ENCODE peak calls at places on chromosomes 2 and 18, in six cellular contexts. D is GM12892, L is AG09309, I is cerebellum, C is heart left ventricle, P is RPMI7951. F is an unnamed sample.

GRCh38 chr2:69452687-69453086 is 15.5 kb upstream of the NFU1 start:
- DNase-seq in D (no peak), L (no peak), I (no peak), C (no peak), P (no peak), F (no peak)

GRCh38 chr2:176643711-176644110 is 374.5 kb downstream of the MTX2 start:
- DNase-seq in D (no peak), L (no peak), I (no peak), C (no peak), P (peak), F (no peak)

GRCh38 chr2:12267042-12267441 is 449.7 kb upstream of the TRIB2 start:
- DNase-seq in D (no peak), L (no peak), I (no peak), C (no peak), P (no peak), F (no peak)

GRCh38 chr18:12256946-12257345 is 2.8 kb downstream of the CIDEA start:
- DNase-seq in D (no peak), L (no peak), I (no peak), C (no peak), P (peak), F (no peak)

GRCh38 chr2:183564726-183565125 is 440.5 kb downstream of the NUP35 start:
- DNase-seq in D (no peak), L (no peak), I (no peak), C (no peak), P (no peak), F (no peak)

GRCh38 chr2:207470700-207471070 is 59.1 kb upstream of the CREB1 start:
- DNase-seq in D (no peak), L (no peak), I (no peak), C (no peak), P (no peak), F (no peak)

GRCh38 chr2:38467768-38468463 is 90.8 kb upstream of the ATL2 start:
- DNase-seq in D (no peak), L (no peak), I (no peak), C (no peak), P (peak), F (no peak)

GRCh38 chr2:148674063-148675020 is 29.8 kb downstream of the EPC2 start:
- DNase-seq in D (no peak), L (no peak), I (no peak), C (no peak), P (peak), F (no peak)

GRCh38 chr2:239369631-239370161 is 31.1 kb downstream of the HDAC4 start:
- DNase-seq in D (peak), L (no peak), I (no peak), C (peak), P (peak), F (peak)

GRCh38 chr2:51003345-51004192 is 28.4 kb downstream of the NRXN1 start:
- DNase-seq in D (no peak), L (no peak), I (no peak), C (no peak), P (peak), F (no peak)

GRCh38 chr18:8615397-8616025 is 6.3 kb downstream of the RAB12 start:
- DNase-seq in D (no peak), L (peak), I (peak), C (no peak), P (peak), F (no peak)

GRCh38 chr2:107064750-107065149 is 178.8 kb upstream of the ST6GAL2 start:
- DNase-seq in D (no peak), L (peak), I (no peak), C (no peak), P (peak), F (no peak)

GRCh38 chr2:32745191-32745590 is 117.3 kb downstream of the TTC27 start:
- DNase-seq in D (no peak), L (no peak), I (no peak), C (no peak), P (peak), F (no peak)

GRCh38 chr2:102736174-102736606 is 25.6 kb upstream of the TMEM182 start:
- DNase-seq in D (peak), L (no peak), I (peak), C (peak), P (no peak), F (peak)

GRCh38 chr2:6968319-6969100 is 51.3 kb downstream of the RNF144A start:
- DNase-seq in D (no peak), L (no peak), I (no peak), C (no peak), P (peak), F (peak)

GRCh38 chr2:860259-860855 is 90.3 kb upstream of the SNTG2 start:
- DNase-seq in D (no peak), L (no peak), I (no peak), C (no peak), P (no peak), F (no peak)

GRCh38 chr2:240407090-240407489 is 28.4 kb upstream of the GPC1 start:
- DNase-seq in D (no peak), L (no peak), I (no peak), C (no peak), P (no peak), F (no peak)

GRCh38 chr2:9737053-9737875 is 106.0 kb upstream of the TAF1B start:
- DNase-seq in D (peak), L (no peak), I (peak), C (no peak), P (peak), F (no peak)

GRCh38 chr2:21404137-21404536 is 280.4 kb downstream of the TDRD15 start:
- DNase-seq in D (no peak), L (no peak), I (no peak), C (no peak), P (no peak), F (no peak)

GRCh38 chr2:57376985-57377384 is 669.6 kb upstream of the VRK2 start:
- DNase-seq in D (no peak), L (no peak), I (no peak), C (no peak), P (no peak), F (no peak)

GRCh38 chr2:224359569-224359968 is 42.3 kb downstream of the FAM124B start:
- DNase-seq in D (no peak), L (no peak), I (no peak), C (no peak), P (no peak), F (no peak)

GRCh38 chr18:23596183-23596582 is 9.9 kb upstream of the NPC1 start:
- DNase-seq in D (no peak), L (no peak), I (no peak), C (no peak), P (no peak), F (no peak)

GRCh38 chr2:62304429-62305417 is 108.8 kb downstream of the B3GNT2 start:
- DNase-seq in D (no peak), L (peak), I (no peak), C (peak), P (peak), F (no peak)

GRCh38 chr2:155665704-155666103 is 666.8 kb downstream of the NR4A2 start:
- DNase-seq in D (no peak), L (no peak), I (no peak), C (no peak), P (no peak), F (no peak)

GRCh38 chr2:218859556-218859993 is at the start of gene WNT6:
- DNase-seq in D (no peak), L (no peak), I (no peak), C (no peak), P (no peak), F (no peak)

GRCh38 chr18:41075212-41075611 is 879.8 kb upstream of the PIK3C3 start:
- DNase-seq in D (no peak), L (no peak), I (no peak), C (no peak), P (peak), F (no peak)